ENCODE peak calls at places on chromosomes 12 and 14, in five cellular contexts. One of them, this sample, is unnamed.
A peak's percentile ranks its signal among the peaks of the same experiment; 100 is the strongest.

GRCh38 chr12:120496353-120497340 is 734 bp downstream of the DYNLL1 start:
- DNase-seq in Daoy: peak; percentile 53
- DNase-seq in WTC11: peak; percentile 36
- DNase-seq in tibial nerve: peak; percentile 54
- DNase-seq in stimulated activated CD8-positive, alpha-beta memory T cell treated with anti-CD3 and anti-CD28 coated beads, Interleukin-12 subunit alpha, Interleukin-12 subunit beta, amount 100 ng/mL, for 4 hours: peak; percentile 36
- DNase-seq in this sample: peak; percentile 70

GRCh38 chr12:63093084-63093483 is 57.9 kb downstream of the AVPR1A start:
- DNase-seq in Daoy: no peak
- DNase-seq in WTC11: no peak
- DNase-seq in tibial nerve: no peak
- DNase-seq in stimulated activated CD8-positive, alpha-beta memory T cell treated with anti-CD3 and anti-CD28 coated beads, Interleukin-12 subunit alpha, Interleukin-12 subunit beta, amount 100 ng/mL, for 4 hours: no peak
- DNase-seq in this sample: no peak

GRCh38 chr12:95215925-95216324 is 1.3 kb downstream of the FGD6 start:
- DNase-seq in Daoy: peak; percentile 37
- DNase-seq in WTC11: no peak
- DNase-seq in tibial nerve: no peak
- DNase-seq in stimulated activated CD8-positive, alpha-beta memory T cell treated with anti-CD3 and anti-CD28 coated beads, Interleukin-12 subunit alpha, Interleukin-12 subunit beta, amount 100 ng/mL, for 4 hours: no peak
- DNase-seq in this sample: no peak

GRCh38 chr12:70165450-70165849 is 77.8 kb upstream of the CNOT2 start:
- DNase-seq in Daoy: no peak
- DNase-seq in WTC11: no peak
- DNase-seq in tibial nerve: no peak
- DNase-seq in stimulated activated CD8-positive, alpha-beta memory T cell treated with anti-CD3 and anti-CD28 coated beads, Interleukin-12 subunit alpha, Interleukin-12 subunit beta, amount 100 ng/mL, for 4 hours: no peak
- DNase-seq in this sample: no peak

GRCh38 chr12:48601013-48601756 is 31.3 kb upstream of the LALBA start:
- DNase-seq in Daoy: peak; percentile 43
- DNase-seq in WTC11: peak; percentile 56
- DNase-seq in tibial nerve: no peak
- DNase-seq in stimulated activated CD8-positive, alpha-beta memory T cell treated with anti-CD3 and anti-CD28 coated beads, Interleukin-12 subunit alpha, Interleukin-12 subunit beta, amount 100 ng/mL, for 4 hours: no peak
- DNase-seq in this sample: no peak

GRCh38 chr14:24430143-24430681 is 458 bp downstream of the KHNYN start:
- DNase-seq in Daoy: peak; percentile 82
- DNase-seq in WTC11: peak; percentile 70
- DNase-seq in tibial nerve: peak; percentile 63
- DNase-seq in stimulated activated CD8-positive, alpha-beta memory T cell treated with anti-CD3 and anti-CD28 coated beads, Interleukin-12 subunit alpha, Interleukin-12 subunit beta, amount 100 ng/mL, for 4 hours: no peak
- DNase-seq in this sample: peak; percentile 77

GRCh38 chr12:46131729-46132128 is 137.1 kb downstream of the SLC38A1 start:
- DNase-seq in Daoy: peak; percentile 19
- DNase-seq in WTC11: no peak
- DNase-seq in tibial nerve: no peak
- DNase-seq in stimulated activated CD8-positive, alpha-beta memory T cell treated with anti-CD3 and anti-CD28 coated beads, Interleukin-12 subunit alpha, Interleukin-12 subunit beta, amount 100 ng/mL, for 4 hours: no peak
- DNase-seq in this sample: no peak

GRCh38 chr12:110010853-110011835 is 11.9 kb downstream of the ANKRD13A start:
- DNase-seq in Daoy: no peak
- DNase-seq in WTC11: no peak
- DNase-seq in tibial nerve: no peak
- DNase-seq in stimulated activated CD8-positive, alpha-beta memory T cell treated with anti-CD3 and anti-CD28 coated beads, Interleukin-12 subunit alpha, Interleukin-12 subunit beta, amount 100 ng/mL, for 4 hours: no peak
- DNase-seq in this sample: no peak

GRCh38 chr12:11545438-11546330 is 103.8 kb upstream of the ETV6 start:
- DNase-seq in Daoy: peak; percentile 24
- DNase-seq in WTC11: no peak
- DNase-seq in tibial nerve: no peak
- DNase-seq in stimulated activated CD8-positive, alpha-beta memory T cell treated with anti-CD3 and anti-CD28 coated beads, Interleukin-12 subunit alpha, Interleukin-12 subunit beta, amount 100 ng/mL, for 4 hours: peak; percentile 10
- DNase-seq in this sample: no peak

GRCh38 chr12:9365296-9365695 is 157.1 kb upstream of the PZP start:
- DNase-seq in Daoy: no peak
- DNase-seq in WTC11: no peak
- DNase-seq in tibial nerve: no peak
- DNase-seq in stimulated activated CD8-positive, alpha-beta memory T cell treated with anti-CD3 and anti-CD28 coated beads, Interleukin-12 subunit alpha, Interleukin-12 subunit beta, amount 100 ng/mL, for 4 hours: no peak
- DNase-seq in this sample: no peak

GRCh38 chr14:54606178-54606577 is 39.2 kb downstream of the SAMD4A start:
- DNase-seq in Daoy: peak; percentile 57
- DNase-seq in WTC11: peak; percentile 28
- DNase-seq in tibial nerve: no peak
- DNase-seq in stimulated activated CD8-positive, alpha-beta memory T cell treated with anti-CD3 and anti-CD28 coated beads, Interleukin-12 subunit alpha, Interleukin-12 subunit beta, amount 100 ng/mL, for 4 hours: no peak
- DNase-seq in this sample: no peak

GRCh38 chr14:67487937-67488893 is at the start of gene TMEM229B:
- DNase-seq in Daoy: peak; percentile 78
- DNase-seq in WTC11: no peak
- DNase-seq in tibial nerve: no peak
- DNase-seq in stimulated activated CD8-positive, alpha-beta memory T cell treated with anti-CD3 and anti-CD28 coated beads, Interleukin-12 subunit alpha, Interleukin-12 subunit beta, amount 100 ng/mL, for 4 hours: peak; percentile 60
- DNase-seq in this sample: no peak

GRCh38 chr12:26177303-26177702 is 18.1 kb upstream of the SSPN start:
- DNase-seq in Daoy: no peak
- DNase-seq in WTC11: no peak
- DNase-seq in tibial nerve: no peak
- DNase-seq in stimulated activated CD8-positive, alpha-beta memory T cell treated with anti-CD3 and anti-CD28 coated beads, Interleukin-12 subunit alpha, Interleukin-12 subunit beta, amount 100 ng/mL, for 4 hours: no peak
- DNase-seq in this sample: no peak

GRCh38 chr14:51451561-51451960 is 200.1 kb upstream of the FRMD6 start:
- DNase-seq in Daoy: no peak
- DNase-seq in WTC11: no peak
- DNase-seq in tibial nerve: no peak
- DNase-seq in stimulated activated CD8-positive, alpha-beta memory T cell treated with anti-CD3 and anti-CD28 coated beads, Interleukin-12 subunit alpha, Interleukin-12 subunit beta, amount 100 ng/mL, for 4 hours: no peak
- DNase-seq in this sample: no peak

GRCh38 chr12:96150442-96150841 is 43.7 kb upstream of the ELK3 start:
- DNase-seq in Daoy: no peak
- DNase-seq in WTC11: no peak
- DNase-seq in tibial nerve: no peak
- DNase-seq in stimulated activated CD8-positive, alpha-beta memory T cell treated with anti-CD3 and anti-CD28 coated beads, Interleukin-12 subunit alpha, Interleukin-12 subunit beta, amount 100 ng/mL, for 4 hours: no peak
- DNase-seq in this sample: no peak

GRCh38 chr12:75289678-75290200 is 40.4 kb downstream of the CAPS2 start:
- DNase-seq in Daoy: no peak
- DNase-seq in WTC11: no peak
- DNase-seq in tibial nerve: no peak
- DNase-seq in stimulated activated CD8-positive, alpha-beta memory T cell treated with anti-CD3 and anti-CD28 coated beads, Interleukin-12 subunit alpha, Interleukin-12 subunit beta, amount 100 ng/mL, for 4 hours: no peak
- DNase-seq in this sample: no peak

GRCh38 chr14:103884854-103885253 is 37.5 kb upstream of the PPP1R13B start:
- DNase-seq in Daoy: no peak
- DNase-seq in WTC11: no peak
- DNase-seq in tibial nerve: no peak
- DNase-seq in stimulated activated CD8-positive, alpha-beta memory T cell treated with anti-CD3 and anti-CD28 coated beads, Interleukin-12 subunit alpha, Interleukin-12 subunit beta, amount 100 ng/mL, for 4 hours: no peak
- DNase-seq in this sample: no peak

GRCh38 chr12:52250048-52250990 is 17.3 kb downstream of the KRT7 start:
- DNase-seq in Daoy: no peak
- DNase-seq in WTC11: peak; percentile 74
- DNase-seq in tibial nerve: no peak
- DNase-seq in stimulated activated CD8-positive, alpha-beta memory T cell treated with anti-CD3 and anti-CD28 coated beads, Interleukin-12 subunit alpha, Interleukin-12 subunit beta, amount 100 ng/mL, for 4 hours: no peak
- DNase-seq in this sample: no peak

This sample was measured in uterus.